ENCODE peak calls at places on chromosomes 5 and 9, in seven cellular contexts. N is H1, U is SK-N-SH, W is HepG2, G is HCT116, R is K562, S is GM12878. C is an unnamed sample.

GRCh38 chr5:40165789-40166728 is 513.7 kb upstream of the PTGER4 start:
- DNase-seq in N (no peak), U (no peak), W (no peak), G (no peak), R (no peak), S (no peak), C (no peak)

GRCh38 chr9:93713716-93714115 is 137.3 kb downstream of the PHF2 start:
- DNase-seq in N (no peak), U (no peak), W (no peak), G (no peak), R (no peak), S (no peak), C (no peak)

GRCh38 chr9:17651725-17652124 is 72.9 kb downstream of the SH3GL2 start:
- DNase-seq in N (no peak), U (no peak), W (no peak), G (no peak), R (no peak), S (no peak), C (no peak)

GRCh38 chr5:141557681-141558136 is 61.1 kb downstream of the DIAPH1 start:
- DNase-seq in N (peak), U (peak), W (peak), G (peak), R (peak), S (peak), C (peak)

GRCh38 chr5:23717486-23717885 is 210.1 kb downstream of the PRDM9 start:
- DNase-seq in N (no peak), U (no peak), W (no peak), G (no peak), R (no peak), S (no peak), C (no peak)

GRCh38 chr5:43363445-43364152 is 48.6 kb downstream of the CCL28 start:
- DNase-seq in N (no peak), U (no peak), W (no peak), G (no peak), R (no peak), S (no peak), C (no peak)

GRCh38 chr5:117888688-117889087 is 1099.7 kb downstream of the DTWD2 start:
- DNase-seq in N (no peak), U (no peak), W (no peak), G (no peak), R (no peak), S (peak), C (no peak)

GRCh38 chr5:157471709-157472108 is 11.7 kb downstream of the NIPAL4 start:
- DNase-seq in N (no peak), U (peak), W (peak), G (peak), R (peak), S (no peak), C (no peak)

GRCh38 chr9:124040186-124040920 is 28.8 kb downstream of the LHX2 start:
- DNase-seq in N (no peak), U (peak), W (no peak), G (no peak), R (no peak), S (no peak), C (no peak)

GRCh38 chr5:168528521-168529360 is at the start of gene FBLL1:
- DNase-seq in N (peak), U (peak), W (peak), G (no peak), R (peak), S (no peak), C (no peak)

GRCh38 chr9:82540175-82540574 is 522.8 kb downstream of the RASEF start:
- DNase-seq in N (no peak), U (no peak), W (no peak), G (no peak), R (no peak), S (no peak), C (no peak)

GRCh38 chr9:77987104-77987656 is 44.4 kb downstream of the GNAQ start:
- DNase-seq in N (no peak), U (peak), W (no peak), G (no peak), R (peak), S (no peak), C (no peak)

DNA sequence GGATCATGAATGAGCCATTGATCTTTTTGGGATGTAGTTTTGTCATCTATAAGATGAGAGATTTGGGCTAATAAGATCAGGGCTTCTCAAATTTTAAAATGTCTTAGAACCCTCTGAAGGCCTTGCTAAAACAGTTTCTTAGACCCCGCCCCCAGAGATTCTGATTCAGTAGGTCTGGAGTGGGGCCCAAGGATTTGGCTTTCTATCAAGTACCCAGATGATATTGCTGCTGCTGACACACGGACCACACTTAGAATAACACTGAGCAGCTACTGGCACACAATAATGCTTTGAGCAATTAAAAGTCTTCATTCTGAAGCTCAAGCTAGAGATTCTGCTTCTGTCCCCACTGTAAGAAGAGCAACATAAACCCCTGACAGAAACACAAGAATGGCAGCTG is 216.7 kb downstream of the SMARCA2 start:
- DNase-seq in N (no peak), U (no peak), W (no peak), G (no peak), R (no peak), S (no peak), C (no peak)
- H3K4me3 ChIP-seq in N (no peak), U (no peak), W (no peak), G (no peak), R (no peak), S (no peak), C (no peak)

GRCh38 chr9:127923771-127924170 is 6.8 kb downstream of the PIP5KL1 start:
- DNase-seq in N (no peak), U (no peak), W (no peak), G (peak), R (no peak), S (no peak), C (no peak)
- TF ChIP-seq POLR2AphosphoS5 in N (no peak), U (peak), W (no peak), G (no peak), R (no peak), S (no peak), C (no peak)

GRCh38 chr9:128554155-128554862 is 1.9 kb downstream of the SPTAN1 start:
- DNase-seq in N (peak), U (peak), W (peak), G (peak), R (peak), S (peak), C (peak)
- H3K9ac ChIP-seq in N (no peak), U (peak), W (peak), G (peak), R (no peak), S (no peak), C (peak)

GRCh38 chr5:14264605-14265316 is 121.6 kb downstream of the TRIO start:
- DNase-seq in N (peak), U (peak), W (peak), G (peak), R (peak), S (no peak), C (no peak)

GRCh38 chr5:14261856-14262611 is 118.9 kb downstream of the TRIO start:
- DNase-seq in N (no peak), U (no peak), W (no peak), G (no peak), R (no peak), S (no peak), C (no peak)

GRCh38 chr5:14261237-14261636 is 118.1 kb downstream of the TRIO start:
- DNase-seq in N (no peak), U (no peak), W (no peak), G (no peak), R (no peak), S (no peak), C (no peak)

GRCh38 chr5:14265574-14265973 is 122.4 kb downstream of the TRIO start:
- DNase-seq in N (no peak), U (no peak), W (peak), G (peak), R (no peak), S (no peak), C (no peak)

DNA sequence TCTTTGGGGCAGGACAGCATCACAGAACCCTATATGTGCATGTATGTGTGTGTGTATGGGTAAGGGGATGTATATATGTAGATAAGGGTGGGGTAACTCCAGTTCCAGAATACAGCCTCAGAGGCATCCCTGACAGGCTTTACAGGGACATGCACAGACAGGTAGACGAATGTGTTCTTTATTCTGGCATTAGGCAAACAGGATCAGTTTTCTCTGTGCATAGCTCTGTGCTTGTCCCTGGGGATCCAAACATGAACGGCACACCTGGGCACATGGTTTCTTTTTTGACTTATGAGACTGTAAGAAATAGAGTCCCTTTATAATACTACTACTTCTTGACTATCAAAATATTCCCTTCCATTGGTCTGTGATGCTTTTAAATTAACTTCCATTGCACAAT is 120.6 kb downstream of the TRIO start:
- DNase-seq in N (no peak), U (no peak), W (no peak), G (no peak), R (no peak), S (no peak), C (no peak)
- H3K4me3 ChIP-seq in N (no peak), U (no peak), W (no peak), G (no peak), R (no peak), S (no peak), C (no peak)